ENCODE peak calls at places on chromosome X, in ten cellular contexts. One of them, this sample, is unnamed.
A peak's percentile ranks its signal among the peaks of the same experiment; 100 is the strongest.

GRCh38 chrX:10041383-10041782 is 74.2 kb downstream of the CLDN34 start:
- DNase-seq in smooth muscle cell of the brain vasculature: peak; percentile 33
- DNase-seq in iPS-NIHi11: peak; percentile 24
- DNase-seq in stimulated activated CD4-positive, alpha-beta T cell treated with anti-CD3 and anti-CD28 coated beads, TNF-alpha, amount 100 ng/mL, for 24 hours: no peak
- DNase-seq in fibroblast of mammary gland: no peak
- DNase-seq in cardiac fibroblast: no peak
- DNase-seq in epithelial cell of esophagus: no peak
- DNase-seq in pancreas: no peak
- DNase-seq in activated T-cell treated with anti-CD3 and anti-CD28 coated beads for 48 hours: no peak
- DNase-seq in fibroblast of pulmonary artery: no peak
- DNase-seq in this sample: no peak

GRCh38 chrX:22689290-22689689 is 310.5 kb upstream of the DDX53 start:
- DNase-seq in smooth muscle cell of the brain vasculature: no peak
- DNase-seq in iPS-NIHi11: peak; percentile 34
- DNase-seq in stimulated activated CD4-positive, alpha-beta T cell treated with anti-CD3 and anti-CD28 coated beads, TNF-alpha, amount 100 ng/mL, for 24 hours: no peak
- DNase-seq in fibroblast of mammary gland: peak; percentile 10
- DNase-seq in cardiac fibroblast: peak; percentile 37
- DNase-seq in epithelial cell of esophagus: peak; percentile 0
- DNase-seq in pancreas: no peak
- DNase-seq in activated T-cell treated with anti-CD3 and anti-CD28 coated beads for 48 hours: no peak
- DNase-seq in fibroblast of pulmonary artery: peak; percentile 23
- DNase-seq in this sample: no peak

GRCh38 chrX:40513835-40514234 is 66.9 kb upstream of the ATP6AP2 start:
- DNase-seq in smooth muscle cell of the brain vasculature: no peak
- DNase-seq in iPS-NIHi11: no peak
- DNase-seq in stimulated activated CD4-positive, alpha-beta T cell treated with anti-CD3 and anti-CD28 coated beads, TNF-alpha, amount 100 ng/mL, for 24 hours: no peak
- DNase-seq in fibroblast of mammary gland: no peak
- DNase-seq in cardiac fibroblast: no peak
- DNase-seq in epithelial cell of esophagus: no peak
- DNase-seq in pancreas: no peak
- DNase-seq in activated T-cell treated with anti-CD3 and anti-CD28 coated beads for 48 hours: no peak
- DNase-seq in fibroblast of pulmonary artery: no peak
- DNase-seq in this sample: no peak

GRCh38 chrX:130296743-130297142 is 28.0 kb upstream of the ZNF280C start:
- DNase-seq in smooth muscle cell of the brain vasculature: peak; percentile 3
- DNase-seq in iPS-NIHi11: no peak
- DNase-seq in stimulated activated CD4-positive, alpha-beta T cell treated with anti-CD3 and anti-CD28 coated beads, TNF-alpha, amount 100 ng/mL, for 24 hours: no peak
- DNase-seq in fibroblast of mammary gland: peak; percentile 15
- DNase-seq in cardiac fibroblast: peak; percentile 3
- DNase-seq in epithelial cell of esophagus: peak; percentile 18
- DNase-seq in pancreas: no peak
- DNase-seq in activated T-cell treated with anti-CD3 and anti-CD28 coated beads for 48 hours: no peak
- DNase-seq in fibroblast of pulmonary artery: peak; percentile 6
- DNase-seq in this sample: no peak

GRCh38 chrX:142483965-142484364 is 278.9 kb upstream of the MAGEC2 start:
- DNase-seq in smooth muscle cell of the brain vasculature: no peak
- DNase-seq in iPS-NIHi11: no peak
- DNase-seq in stimulated activated CD4-positive, alpha-beta T cell treated with anti-CD3 and anti-CD28 coated beads, TNF-alpha, amount 100 ng/mL, for 24 hours: no peak
- DNase-seq in fibroblast of mammary gland: no peak
- DNase-seq in cardiac fibroblast: no peak
- DNase-seq in epithelial cell of esophagus: peak; percentile 44
- DNase-seq in pancreas: no peak
- DNase-seq in activated T-cell treated with anti-CD3 and anti-CD28 coated beads for 48 hours: no peak
- DNase-seq in fibroblast of pulmonary artery: no peak
- DNase-seq in this sample: no peak

GRCh38 chrX:151396042-151396826 is 772 bp upstream of the VMA21 start:
- DNase-seq in smooth muscle cell of the brain vasculature: peak; percentile 37
- DNase-seq in iPS-NIHi11: no peak
- DNase-seq in stimulated activated CD4-positive, alpha-beta T cell treated with anti-CD3 and anti-CD28 coated beads, TNF-alpha, amount 100 ng/mL, for 24 hours: peak; percentile 13
- DNase-seq in fibroblast of mammary gland: peak; percentile 81
- DNase-seq in cardiac fibroblast: no peak
- DNase-seq in epithelial cell of esophagus: peak; percentile 65
- DNase-seq in pancreas: no peak
- DNase-seq in activated T-cell treated with anti-CD3 and anti-CD28 coated beads for 48 hours: peak; percentile 15
- DNase-seq in fibroblast of pulmonary artery: no peak
- DNase-seq in this sample: no peak

GRCh38 chrX:153441296-153441695 is 4.6 kb downstream of the TREX2 start:
- DNase-seq in smooth muscle cell of the brain vasculature: no peak
- DNase-seq in iPS-NIHi11: no peak
- DNase-seq in stimulated activated CD4-positive, alpha-beta T cell treated with anti-CD3 and anti-CD28 coated beads, TNF-alpha, amount 100 ng/mL, for 24 hours: no peak
- DNase-seq in fibroblast of mammary gland: no peak
- DNase-seq in cardiac fibroblast: no peak
- DNase-seq in epithelial cell of esophagus: peak; percentile 64
- DNase-seq in pancreas: no peak
- DNase-seq in activated T-cell treated with anti-CD3 and anti-CD28 coated beads for 48 hours: no peak
- DNase-seq in fibroblast of pulmonary artery: no peak
- DNase-seq in this sample: no peak

GRCh38 chrX:53246231-53246630 is 21.2 kb upstream of the KDM5C start:
- DNase-seq in smooth muscle cell of the brain vasculature: no peak
- DNase-seq in iPS-NIHi11: no peak
- DNase-seq in stimulated activated CD4-positive, alpha-beta T cell treated with anti-CD3 and anti-CD28 coated beads, TNF-alpha, amount 100 ng/mL, for 24 hours: no peak
- DNase-seq in fibroblast of mammary gland: no peak
- DNase-seq in cardiac fibroblast: no peak
- DNase-seq in epithelial cell of esophagus: no peak
- DNase-seq in pancreas: no peak
- DNase-seq in activated T-cell treated with anti-CD3 and anti-CD28 coated beads for 48 hours: no peak
- DNase-seq in fibroblast of pulmonary artery: no peak
- DNase-seq in this sample: no peak

GRCh38 chrX:1386338-1387127 is 5.4 kb downstream of the SLC25A6 start:
- DNase-seq in smooth muscle cell of the brain vasculature: no peak
- DNase-seq in iPS-NIHi11: no peak
- DNase-seq in stimulated activated CD4-positive, alpha-beta T cell treated with anti-CD3 and anti-CD28 coated beads, TNF-alpha, amount 100 ng/mL, for 24 hours: no peak
- DNase-seq in fibroblast of mammary gland: no peak
- DNase-seq in cardiac fibroblast: no peak
- DNase-seq in epithelial cell of esophagus: no peak
- DNase-seq in pancreas: peak; percentile 9
- DNase-seq in activated T-cell treated with anti-CD3 and anti-CD28 coated beads for 48 hours: no peak
- DNase-seq in fibroblast of pulmonary artery: no peak
- DNase-seq in this sample: peak; percentile 20

GRCh38 chrX:130055103-130055502 is 55.2 kb downstream of the ELF4 start:
- DNase-seq in smooth muscle cell of the brain vasculature: no peak
- DNase-seq in iPS-NIHi11: no peak
- DNase-seq in stimulated activated CD4-positive, alpha-beta T cell treated with anti-CD3 and anti-CD28 coated beads, TNF-alpha, amount 100 ng/mL, for 24 hours: no peak
- DNase-seq in fibroblast of mammary gland: peak; percentile 35
- DNase-seq in cardiac fibroblast: peak; percentile 54
- DNase-seq in epithelial cell of esophagus: no peak
- DNase-seq in pancreas: no peak
- DNase-seq in activated T-cell treated with anti-CD3 and anti-CD28 coated beads for 48 hours: no peak
- DNase-seq in fibroblast of pulmonary artery: peak; percentile 38
- DNase-seq in this sample: no peak

GRCh38 chrX:112734250-112734649 is 54.5 kb upstream of the LHFPL1 start:
- DNase-seq in smooth muscle cell of the brain vasculature: no peak
- DNase-seq in iPS-NIHi11: no peak
- DNase-seq in stimulated activated CD4-positive, alpha-beta T cell treated with anti-CD3 and anti-CD28 coated beads, TNF-alpha, amount 100 ng/mL, for 24 hours: no peak
- DNase-seq in fibroblast of mammary gland: peak; percentile 4
- DNase-seq in cardiac fibroblast: peak; percentile 1
- DNase-seq in epithelial cell of esophagus: no peak
- DNase-seq in pancreas: no peak
- DNase-seq in activated T-cell treated with anti-CD3 and anti-CD28 coated beads for 48 hours: no peak
- DNase-seq in fibroblast of pulmonary artery: peak; percentile 12
- DNase-seq in this sample: no peak

GRCh38 chrX:11531226-11531625 is 134.5 kb downstream of the ARHGAP6 start:
- DNase-seq in smooth muscle cell of the brain vasculature: no peak
- DNase-seq in iPS-NIHi11: no peak
- DNase-seq in stimulated activated CD4-positive, alpha-beta T cell treated with anti-CD3 and anti-CD28 coated beads, TNF-alpha, amount 100 ng/mL, for 24 hours: no peak
- DNase-seq in fibroblast of mammary gland: peak; percentile 41
- DNase-seq in cardiac fibroblast: peak; percentile 53
- DNase-seq in epithelial cell of esophagus: peak; percentile 18
- DNase-seq in pancreas: no peak
- DNase-seq in activated T-cell treated with anti-CD3 and anti-CD28 coated beads for 48 hours: no peak
- DNase-seq in fibroblast of pulmonary artery: peak; percentile 55
- DNase-seq in this sample: no peak

GRCh38 chrX:112642349-112642748 is 37.4 kb downstream of the LHFPL1 start:
- DNase-seq in smooth muscle cell of the brain vasculature: peak; percentile 13
- DNase-seq in iPS-NIHi11: peak; percentile 69
- DNase-seq in stimulated activated CD4-positive, alpha-beta T cell treated with anti-CD3 and anti-CD28 coated beads, TNF-alpha, amount 100 ng/mL, for 24 hours: no peak
- DNase-seq in fibroblast of mammary gland: peak; percentile 64
- DNase-seq in cardiac fibroblast: peak; percentile 54
- DNase-seq in epithelial cell of esophagus: peak; percentile 48
- DNase-seq in pancreas: peak; percentile 59
- DNase-seq in activated T-cell treated with anti-CD3 and anti-CD28 coated beads for 48 hours: no peak
- DNase-seq in fibroblast of pulmonary artery: peak; percentile 74
- DNase-seq in this sample: no peak

GRCh38 chrX:12973561-12974216 is 1.2 kb upstream of the TMSB4X start:
- DNase-seq in smooth muscle cell of the brain vasculature: no peak
- DNase-seq in iPS-NIHi11: no peak
- DNase-seq in stimulated activated CD4-positive, alpha-beta T cell treated with anti-CD3 and anti-CD28 coated beads, TNF-alpha, amount 100 ng/mL, for 24 hours: no peak
- DNase-seq in fibroblast of mammary gland: no peak
- DNase-seq in cardiac fibroblast: no peak
- DNase-seq in epithelial cell of esophagus: no peak
- DNase-seq in pancreas: no peak
- DNase-seq in activated T-cell treated with anti-CD3 and anti-CD28 coated beads for 48 hours: no peak
- DNase-seq in fibroblast of pulmonary artery: no peak
- DNase-seq in this sample: no peak

GRCh38 chrX:28585767-28586166 is 1.5 kb upstream of the IL1RAPL1 start:
- DNase-seq in smooth muscle cell of the brain vasculature: no peak
- DNase-seq in iPS-NIHi11: no peak
- DNase-seq in stimulated activated CD4-positive, alpha-beta T cell treated with anti-CD3 and anti-CD28 coated beads, TNF-alpha, amount 100 ng/mL, for 24 hours: no peak
- DNase-seq in fibroblast of mammary gland: no peak
- DNase-seq in cardiac fibroblast: no peak
- DNase-seq in epithelial cell of esophagus: no peak
- DNase-seq in pancreas: no peak
- DNase-seq in activated T-cell treated with anti-CD3 and anti-CD28 coated beads for 48 hours: no peak
- DNase-seq in fibroblast of pulmonary artery: no peak
- DNase-seq in this sample: no peak

GRCh38 chrX:22975786-22976185 is 24.0 kb upstream of the DDX53 start:
- DNase-seq in smooth muscle cell of the brain vasculature: no peak
- DNase-seq in iPS-NIHi11: no peak
- DNase-seq in stimulated activated CD4-positive, alpha-beta T cell treated with anti-CD3 and anti-CD28 coated beads, TNF-alpha, amount 100 ng/mL, for 24 hours: no peak
- DNase-seq in fibroblast of mammary gland: no peak
- DNase-seq in cardiac fibroblast: no peak
- DNase-seq in epithelial cell of esophagus: no peak
- DNase-seq in pancreas: no peak
- DNase-seq in activated T-cell treated with anti-CD3 and anti-CD28 coated beads for 48 hours: no peak
- DNase-seq in fibroblast of pulmonary artery: no peak
- DNase-seq in this sample: no peak

This sample was measured in left lung.